ENCODE peak calls at places on chromosome 13, in five cellular contexts. O is right lobe of liver; Y is PC-3; T is AG09309; W is activated CD4-positive, alpha-beta T cell treated with anti-CD3 and anti-CD28 coated beads for 1 hour. U is an unnamed sample.

GRCh38 chr13:104414181-104414580 is 1348.0 kb upstream of the SLC10A2 start:
- DNase-seq in O (no peak), Y (no peak), T (no peak), W (no peak), U (no peak)

GRCh38 chr13:23953860-23954512 is 56.7 kb upstream of the C1QTNF9B start:
- DNase-seq in O (no peak), Y (no peak), T (no peak), W (no peak), U (no peak)

GRCh38 chr13:24279267-24279666 is 30.1 kb upstream of the C1QTNF9 start:
- DNase-seq in O (no peak), Y (no peak), T (no peak), W (no peak), U (no peak)

GRCh38 chr13:45068036-45069001 is 52.0 kb upstream of the GTF2F2 start:
- DNase-seq in O (no peak), Y (no peak), T (no peak), W (no peak), U (no peak)

GRCh38 chr13:110715395-110716234 is 2.1 kb downstream of the ING1 start:
- DNase-seq in O (peak), Y (peak), T (peak), W (peak), U (peak)

GRCh38 chr13:78999494-78999893 is 340.5 kb upstream of the OBI1 start:
- DNase-seq in O (no peak), Y (no peak), T (no peak), W (no peak), U (no peak)

GRCh38 chr13:80047406-80047805 is 293.5 kb downstream of the SPRY2 start:
- DNase-seq in O (no peak), Y (peak), T (peak), W (no peak), U (peak)

GRCh38 chr13:35475960-35476943 is at the start of gene MAB21L1:
- DNase-seq in O (no peak), Y (no peak), T (no peak), W (no peak), U (no peak)

GRCh38 chr13:72284791-72285190 is 417.8 kb upstream of the DACH1 start:
- DNase-seq in O (no peak), Y (no peak), T (no peak), W (no peak), U (no peak)